ENCODE peak calls at places on chromosomes 5 and 9, in eight cellular contexts. One of them, this sample, is unnamed.

GRCh38 chr9:123974471-123974870 is 37.1 kb upstream of the LHX2 start:
- DNase-seq in SK-N-SH: no peak
- DNase-seq in K562: no peak
- DNase-seq in stomach: no peak
- DNase-seq in sigmoid colon: no peak
- DNase-seq in suprapubic skin: no peak
- DNase-seq in esophagus muscularis mucosa: no peak
- DNase-seq in H1: no peak
- DNase-seq in this sample: no peak

GRCh38 chr5:998975-999501 is 9.6 kb upstream of the NKD2 start:
- DNase-seq in K562: no peak
- DNase-seq in suprapubic skin: peak; percentile 71
- DNase-seq in sigmoid colon: peak; percentile 74
- DNase-seq in SK-N-SH: no peak
- DNase-seq in H1: no peak
- DNase-seq in stomach: peak; percentile 27
- DNase-seq in esophagus muscularis mucosa: no peak
- DNase-seq in this sample: peak; percentile 23

GRCh38 chr9:93223241-93224180 is 39.6 kb downstream of the WNK2 start:
- DNase-seq in sigmoid colon: no peak
- DNase-seq in K562: no peak
- DNase-seq in suprapubic skin: no peak
- DNase-seq in SK-N-SH: peak; percentile 81
- DNase-seq in stomach: no peak
- DNase-seq in esophagus muscularis mucosa: no peak
- DNase-seq in H1: no peak
- DNase-seq in this sample: no peak

GRCh38 chr5:14172149-14172795 is 29.1 kb downstream of the TRIO start:
- DNase-seq in K562: no peak
- DNase-seq in sigmoid colon: no peak
- DNase-seq in stomach: no peak
- DNase-seq in esophagus muscularis mucosa: no peak
- DNase-seq in SK-N-SH: no peak
- DNase-seq in H1: no peak
- DNase-seq in suprapubic skin: no peak
- DNase-seq in this sample: no peak

GRCh38 chr9:134644715-134645606 is 3.4 kb downstream of the COL5A1 start:
- DNase-seq in suprapubic skin: peak; percentile 94
- DNase-seq in SK-N-SH: peak; percentile 81
- DNase-seq in H1: no peak
- DNase-seq in sigmoid colon: peak; percentile 93
- DNase-seq in K562: peak; percentile 67
- DNase-seq in esophagus muscularis mucosa: peak; percentile 96
- DNase-seq in stomach: peak; percentile 39
- DNase-seq in this sample: no peak

GRCh38 chr5:133369161-133369783 is 243.1 kb downstream of the FSTL4 start:
- DNase-seq in K562: no peak
- DNase-seq in stomach: no peak
- DNase-seq in SK-N-SH: no peak
- DNase-seq in suprapubic skin: peak; percentile 44
- DNase-seq in H1: no peak
- DNase-seq in esophagus muscularis mucosa: no peak
- DNase-seq in sigmoid colon: no peak
- DNase-seq in this sample: no peak

GRCh38 chr9:107690026-107690425 is 200.5 kb upstream of the KLF4 start:
- DNase-seq in K562: no peak
- DNase-seq in H1: no peak
- DNase-seq in esophagus muscularis mucosa: no peak
- DNase-seq in stomach: no peak
- DNase-seq in suprapubic skin: no peak
- DNase-seq in sigmoid colon: no peak
- DNase-seq in SK-N-SH: no peak
- DNase-seq in this sample: no peak

GRCh38 chr5:1140188-1140817 is 28.4 kb upstream of the SLC12A7 start:
- DNase-seq in esophagus muscularis mucosa: no peak
- DNase-seq in stomach: peak; percentile 89
- DNase-seq in suprapubic skin: no peak
- DNase-seq in K562: peak; percentile 93
- DNase-seq in SK-N-SH: peak; percentile 87
- DNase-seq in sigmoid colon: peak; percentile 88
- DNase-seq in H1: peak; percentile 79
- DNase-seq in this sample: peak; percentile 87

GRCh38 chr5:142404046-142404477 is 79.2 kb upstream of the SPRY4 start:
- DNase-seq in esophagus muscularis mucosa: no peak
- DNase-seq in H1: no peak
- DNase-seq in suprapubic skin: peak; percentile 71
- DNase-seq in stomach: no peak
- DNase-seq in K562: no peak
- DNase-seq in SK-N-SH: no peak
- DNase-seq in sigmoid colon: no peak
- DNase-seq in this sample: no peak

GRCh38 chr9:95409650-95410426 is 92.3 kb upstream of the FANCC start:
- DNase-seq in K562: no peak
- DNase-seq in suprapubic skin: no peak
- DNase-seq in esophagus muscularis mucosa: no peak
- DNase-seq in sigmoid colon: no peak
- DNase-seq in SK-N-SH: no peak
- DNase-seq in H1: no peak
- DNase-seq in stomach: no peak
- DNase-seq in this sample: peak; percentile 37

GRCh38 chr9:112887377-112887776 is 3.3 kb downstream of the SLC46A2 start:
- DNase-seq in esophagus muscularis mucosa: no peak
- DNase-seq in suprapubic skin: no peak
- DNase-seq in stomach: no peak
- DNase-seq in H1: peak; percentile 85
- DNase-seq in sigmoid colon: no peak
- DNase-seq in K562: peak; percentile 24
- DNase-seq in SK-N-SH: no peak
- DNase-seq in this sample: peak; percentile 78

GRCh38 chr5:173717959-173718358 is 101.5 kb upstream of the BOD1 start:
- DNase-seq in K562: no peak
- DNase-seq in H1: no peak
- DNase-seq in sigmoid colon: no peak
- DNase-seq in suprapubic skin: no peak
- DNase-seq in esophagus muscularis mucosa: no peak
- DNase-seq in SK-N-SH: no peak
- DNase-seq in stomach: no peak
- DNase-seq in this sample: no peak

GRCh38 chr5:170436335-170436734 is 47.2 kb upstream of the KCNMB1 start:
- DNase-seq in esophagus muscularis mucosa: no peak
- DNase-seq in stomach: no peak
- DNase-seq in K562: no peak
- DNase-seq in SK-N-SH: no peak
- DNase-seq in H1: no peak
- DNase-seq in sigmoid colon: no peak
- DNase-seq in suprapubic skin: no peak
- DNase-seq in this sample: peak; percentile 34

GRCh38 chr9:113875917-113876805 is at the start of gene ZNF618:
- DNase-seq in SK-N-SH: peak; percentile 91
- DNase-seq in H1: peak; percentile 67
- DNase-seq in stomach: peak; percentile 41
- DNase-seq in sigmoid colon: no peak
- DNase-seq in suprapubic skin: no peak
- DNase-seq in esophagus muscularis mucosa: no peak
- DNase-seq in K562: peak; percentile 72
- DNase-seq in this sample: peak; percentile 91

GRCh38 chr9:136840877-136841645 is 1.2 kb upstream of the AJM1 start:
- DNase-seq in stomach: peak; percentile 86
- DNase-seq in sigmoid colon: no peak
- DNase-seq in H1: peak; percentile 70
- DNase-seq in K562: no peak
- DNase-seq in esophagus muscularis mucosa: no peak
- DNase-seq in SK-N-SH: peak; percentile 59
- DNase-seq in suprapubic skin: no peak
- DNase-seq in this sample: peak; percentile 81

GRCh38 chr5:79922626-79923025 is 68.4 kb downstream of the MTX3 start:
- DNase-seq in esophagus muscularis mucosa: no peak
- DNase-seq in sigmoid colon: no peak
- DNase-seq in SK-N-SH: no peak
- DNase-seq in H1: no peak
- DNase-seq in suprapubic skin: no peak
- DNase-seq in stomach: no peak
- DNase-seq in K562: no peak
- DNase-seq in this sample: no peak

GRCh38 chr5:176614805-176615478 is 5.0 kb upstream of the GPRIN1 start:
- DNase-seq in H1: no peak
- DNase-seq in esophagus muscularis mucosa: no peak
- DNase-seq in sigmoid colon: no peak
- DNase-seq in suprapubic skin: no peak
- DNase-seq in K562: no peak
- DNase-seq in stomach: no peak
- DNase-seq in SK-N-SH: no peak
- DNase-seq in this sample: no peak

DNA sequence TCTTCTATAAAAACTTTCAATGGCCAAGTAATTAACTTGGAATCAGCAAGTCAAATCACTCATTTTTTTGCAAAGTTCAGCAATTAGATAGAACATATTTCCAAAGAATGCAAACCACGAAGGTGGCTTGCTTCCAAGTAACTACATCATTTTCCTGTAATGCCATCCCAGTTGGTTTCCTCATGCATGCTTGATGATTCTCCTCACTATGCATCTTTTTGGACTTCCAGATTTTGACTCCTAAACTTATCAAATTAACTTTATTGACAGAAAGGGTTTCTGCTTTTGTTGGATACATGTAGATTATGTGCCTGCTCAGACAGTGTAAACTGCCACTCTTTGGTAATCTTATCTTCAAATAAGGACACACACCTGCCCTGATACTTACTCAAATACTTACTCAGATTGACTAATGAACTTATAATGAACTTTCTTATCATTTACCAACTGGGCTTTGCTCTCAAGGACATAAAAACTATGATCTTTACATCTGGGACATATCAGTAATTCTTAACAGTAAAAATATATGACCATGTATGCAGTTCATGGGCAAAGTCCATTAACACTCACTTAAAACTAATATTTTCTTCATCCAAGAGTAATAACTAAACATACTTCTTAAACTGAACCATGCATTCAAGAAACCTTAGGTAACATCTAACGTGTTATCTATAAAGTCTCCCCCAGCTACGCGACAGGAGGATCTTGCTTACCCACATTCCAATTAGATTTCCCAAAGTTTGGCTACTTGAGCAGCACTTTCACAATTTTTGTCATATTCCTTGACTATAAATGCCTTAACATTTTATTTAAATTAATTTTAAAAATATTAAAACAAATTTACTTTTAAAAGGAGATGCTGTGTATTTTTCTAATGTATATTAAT is 25.0 kb upstream of the IFNE start:
- DNase-seq in stomach: no peak
- DNase-seq in K562: no peak
- DNase-seq in SK-N-SH: no peak
- DNase-seq in H1: no peak
- DNase-seq in suprapubic skin: no peak
- DNase-seq in sigmoid colon: no peak
- DNase-seq in esophagus muscularis mucosa: no peak
- DNase-seq in this sample: no peak
- TF ChIP-seq POLR2AphosphoS5 in stomach: peak; percentile 11
- TF ChIP-seq POLR2AphosphoS5 in K562: no peak
- TF ChIP-seq POLR2AphosphoS5 in SK-N-SH: no peak
- TF ChIP-seq POLR2AphosphoS5 in H1: no peak
- TF ChIP-seq POLR2AphosphoS5 in suprapubic skin: no peak
- TF ChIP-seq POLR2AphosphoS5 in sigmoid colon: no peak
- TF ChIP-seq POLR2AphosphoS5 in esophagus muscularis mucosa: no peak
- TF ChIP-seq POLR2AphosphoS5 in this sample: no peak

DNA sequence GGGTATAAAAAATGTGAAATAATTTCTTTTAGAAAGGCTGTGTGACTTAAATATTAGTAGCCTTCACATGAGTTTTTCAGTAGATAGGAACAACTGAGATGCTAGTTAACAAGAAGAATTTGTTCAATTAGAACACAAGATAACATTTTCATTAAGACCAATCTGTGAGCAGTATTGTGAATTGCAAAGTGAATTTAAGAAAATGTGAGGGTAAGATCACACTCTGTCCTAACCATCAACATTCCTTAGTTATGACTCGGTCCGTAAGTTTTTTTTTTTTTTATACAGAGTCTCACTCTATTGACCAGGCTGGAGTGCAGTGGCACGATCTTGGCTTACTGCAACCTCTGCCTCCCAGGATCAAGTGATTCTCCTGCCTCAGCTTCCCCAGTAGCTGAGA is 180.2 kb upstream of the EGFLAM start:
- DNase-seq in H1: no peak
- DNase-seq in esophagus muscularis mucosa: no peak
- DNase-seq in sigmoid colon: no peak
- DNase-seq in K562: no peak
- DNase-seq in SK-N-SH: no peak
- DNase-seq in stomach: no peak
- DNase-seq in suprapubic skin: no peak
- DNase-seq in this sample: no peak
- TF ChIP-seq EP300 in H1: no peak
- TF ChIP-seq EP300 in esophagus muscularis mucosa: no peak
- TF ChIP-seq EP300 in sigmoid colon: no peak
- TF ChIP-seq EP300 in K562: no peak
- TF ChIP-seq EP300 in SK-N-SH: no peak
- TF ChIP-seq EP300 in stomach: no peak
- TF ChIP-seq EP300 in suprapubic skin: no peak
- TF ChIP-seq EP300 in this sample: no peak

DNA sequence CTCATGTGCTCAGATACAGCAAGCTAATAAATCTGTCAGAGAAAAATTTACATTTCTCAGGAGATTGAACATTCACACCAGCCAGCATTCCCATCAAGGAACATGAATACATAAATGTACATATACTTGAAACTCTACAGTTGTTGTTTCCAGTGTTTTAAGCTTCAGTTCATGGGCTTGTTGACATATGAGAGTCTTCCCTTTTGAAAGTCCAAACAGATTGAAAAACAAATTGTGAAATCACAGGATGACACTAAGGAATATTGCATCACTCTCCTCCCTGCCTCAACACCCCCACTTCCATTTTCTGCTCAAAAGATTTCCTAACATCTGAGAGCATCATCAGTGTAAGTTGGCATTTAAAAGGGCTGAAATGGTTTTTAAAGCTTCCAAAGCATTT is 81.7 kb downstream of the ARRDC3 start:
- DNase-seq in sigmoid colon: no peak
- DNase-seq in SK-N-SH: no peak
- DNase-seq in stomach: no peak
- DNase-seq in K562: no peak
- DNase-seq in H1: no peak
- DNase-seq in esophagus muscularis mucosa: no peak
- DNase-seq in suprapubic skin: no peak
- DNase-seq in this sample: no peak
- TF ChIP-seq POLR2AphosphoS5 in sigmoid colon: peak; percentile 34
- TF ChIP-seq POLR2AphosphoS5 in SK-N-SH: no peak
- TF ChIP-seq POLR2AphosphoS5 in stomach: peak; percentile 33
- TF ChIP-seq POLR2AphosphoS5 in K562: no peak
- TF ChIP-seq POLR2AphosphoS5 in H1: no peak
- TF ChIP-seq POLR2AphosphoS5 in esophagus muscularis mucosa: no peak
- TF ChIP-seq POLR2AphosphoS5 in suprapubic skin: peak; percentile 93
- TF ChIP-seq POLR2AphosphoS5 in this sample: no peak

DNA sequence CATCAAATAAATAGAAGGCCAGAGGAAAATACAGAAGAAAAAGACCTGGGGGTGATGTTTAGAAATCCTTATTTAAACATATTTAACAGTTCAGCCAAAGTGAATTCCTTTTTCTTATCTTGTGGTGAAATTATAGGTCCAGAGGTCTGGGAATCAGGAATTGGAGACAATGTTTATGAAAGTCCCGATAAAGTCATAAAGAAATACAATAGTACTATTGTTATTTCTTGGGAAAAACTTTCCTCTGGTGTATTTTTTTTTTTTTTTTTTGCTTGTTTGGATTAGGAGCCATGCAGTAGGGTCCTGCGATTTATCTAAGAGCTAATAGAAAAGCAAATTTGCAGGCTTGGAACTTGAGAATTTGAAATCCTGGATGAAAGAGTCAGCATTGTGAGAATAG is 426 bp downstream of the C7 start:
- DNase-seq in K562: no peak
- DNase-seq in esophagus muscularis mucosa: no peak
- DNase-seq in suprapubic skin: no peak
- DNase-seq in SK-N-SH: no peak
- DNase-seq in sigmoid colon: no peak
- DNase-seq in stomach: no peak
- DNase-seq in H1: no peak
- DNase-seq in this sample: no peak
- TF ChIP-seq EP300 in K562: no peak
- TF ChIP-seq EP300 in esophagus muscularis mucosa: no peak
- TF ChIP-seq EP300 in suprapubic skin: no peak
- TF ChIP-seq EP300 in SK-N-SH: no peak
- TF ChIP-seq EP300 in sigmoid colon: no peak
- TF ChIP-seq EP300 in stomach: no peak
- TF ChIP-seq EP300 in H1: no peak
- TF ChIP-seq EP300 in this sample: no peak